ENCODE peak calls at places on chromosome 21, in seven cellular contexts. One of them, this sample, is unnamed.

GRCh38 chr21:33893917-33894316 is 21.7 kb downstream of the ATP5PO start:
- DNase-seq in stimulated activated CD4-positive, alpha-beta T cell treated with anti-CD3 and anti-CD28 coated beads, Interleukin-2, amount 100 ng/mL, for 48 hours: no peak
- DNase-seq in CD8-positive, alpha-beta memory T cell: no peak
- DNase-seq in body of pancreas: no peak
- DNase-seq in activated CD8-positive, alpha-beta memory T cell treated with anti-CD3 and anti-CD28 coated beads for 4 hours: no peak
- DNase-seq in testis: no peak
- DNase-seq in nephron progenitor cell: no peak
- DNase-seq in this sample: no peak

GRCh38 chr21:41817228-41817627 is 50.4 kb upstream of the RIPK4 start:
- DNase-seq in stimulated activated CD4-positive, alpha-beta T cell treated with anti-CD3 and anti-CD28 coated beads, Interleukin-2, amount 100 ng/mL, for 48 hours: peak
- DNase-seq in CD8-positive, alpha-beta memory T cell: peak
- DNase-seq in nephron progenitor cell: peak
- DNase-seq in activated CD8-positive, alpha-beta memory T cell treated with anti-CD3 and anti-CD28 coated beads for 4 hours: no peak
- DNase-seq in testis: peak
- DNase-seq in body of pancreas: peak
- DNase-seq in this sample: peak

GRCh38 chr21:38699048-38699447 is 106.7 kb upstream of the ETS2 start:
- DNase-seq in body of pancreas: no peak
- DNase-seq in CD8-positive, alpha-beta memory T cell: no peak
- DNase-seq in activated CD8-positive, alpha-beta memory T cell treated with anti-CD3 and anti-CD28 coated beads for 4 hours: no peak
- DNase-seq in stimulated activated CD4-positive, alpha-beta T cell treated with anti-CD3 and anti-CD28 coated beads, Interleukin-2, amount 100 ng/mL, for 48 hours: no peak
- DNase-seq in nephron progenitor cell: peak
- DNase-seq in testis: no peak
- DNase-seq in this sample: no peak

GRCh38 chr21:36949171-36950141 is 17.0 kb downstream of the HLCS start:
- DNase-seq in CD8-positive, alpha-beta memory T cell: no peak
- DNase-seq in activated CD8-positive, alpha-beta memory T cell treated with anti-CD3 and anti-CD28 coated beads for 4 hours: no peak
- DNase-seq in stimulated activated CD4-positive, alpha-beta T cell treated with anti-CD3 and anti-CD28 coated beads, Interleukin-2, amount 100 ng/mL, for 48 hours: no peak
- DNase-seq in testis: no peak
- DNase-seq in body of pancreas: no peak
- DNase-seq in nephron progenitor cell: no peak
- DNase-seq in this sample: no peak

GRCh38 chr21:33543505-33544129 is 779 bp downstream of the SON start:
- DNase-seq in CD8-positive, alpha-beta memory T cell: no peak
- DNase-seq in activated CD8-positive, alpha-beta memory T cell treated with anti-CD3 and anti-CD28 coated beads for 4 hours: peak
- DNase-seq in body of pancreas: peak
- DNase-seq in testis: no peak
- DNase-seq in stimulated activated CD4-positive, alpha-beta T cell treated with anti-CD3 and anti-CD28 coated beads, Interleukin-2, amount 100 ng/mL, for 48 hours: peak
- DNase-seq in nephron progenitor cell: peak
- DNase-seq in this sample: no peak

GRCh38 chr21:28113718-28114117 is 879.0 kb downstream of the LTN1 start:
- DNase-seq in stimulated activated CD4-positive, alpha-beta T cell treated with anti-CD3 and anti-CD28 coated beads, Interleukin-2, amount 100 ng/mL, for 48 hours: no peak
- DNase-seq in testis: no peak
- DNase-seq in activated CD8-positive, alpha-beta memory T cell treated with anti-CD3 and anti-CD28 coated beads for 4 hours: no peak
- DNase-seq in nephron progenitor cell: no peak
- DNase-seq in body of pancreas: no peak
- DNase-seq in CD8-positive, alpha-beta memory T cell: no peak
- DNase-seq in this sample: no peak

GRCh38 chr21:17921579-17922530 is 102.7 kb upstream of the C21orf91 start:
- DNase-seq in stimulated activated CD4-positive, alpha-beta T cell treated with anti-CD3 and anti-CD28 coated beads, Interleukin-2, amount 100 ng/mL, for 48 hours: no peak
- DNase-seq in body of pancreas: no peak
- DNase-seq in nephron progenitor cell: no peak
- DNase-seq in activated CD8-positive, alpha-beta memory T cell treated with anti-CD3 and anti-CD28 coated beads for 4 hours: no peak
- DNase-seq in CD8-positive, alpha-beta memory T cell: no peak
- DNase-seq in testis: peak
- DNase-seq in this sample: no peak

GRCh38 chr21:34593423-34593822 is 21.5 kb downstream of the RCAN1 start:
- DNase-seq in nephron progenitor cell: no peak
- DNase-seq in testis: no peak
- DNase-seq in body of pancreas: peak
- DNase-seq in stimulated activated CD4-positive, alpha-beta T cell treated with anti-CD3 and anti-CD28 coated beads, Interleukin-2, amount 100 ng/mL, for 48 hours: no peak
- DNase-seq in CD8-positive, alpha-beta memory T cell: no peak
- DNase-seq in activated CD8-positive, alpha-beta memory T cell treated with anti-CD3 and anti-CD28 coated beads for 4 hours: no peak
- DNase-seq in this sample: no peak

GRCh38 chr21:35619184-35619583 is 441.1 kb downstream of the SETD4 start:
- DNase-seq in nephron progenitor cell: no peak
- DNase-seq in CD8-positive, alpha-beta memory T cell: no peak
- DNase-seq in testis: no peak
- DNase-seq in body of pancreas: no peak
- DNase-seq in stimulated activated CD4-positive, alpha-beta T cell treated with anti-CD3 and anti-CD28 coated beads, Interleukin-2, amount 100 ng/mL, for 48 hours: no peak
- DNase-seq in activated CD8-positive, alpha-beta memory T cell treated with anti-CD3 and anti-CD28 coated beads for 4 hours: no peak
- DNase-seq in this sample: no peak

GRCh38 chr21:26449161-26449560 is 123.9 kb downstream of the CYYR1 start:
- DNase-seq in testis: peak
- DNase-seq in body of pancreas: no peak
- DNase-seq in CD8-positive, alpha-beta memory T cell: no peak
- DNase-seq in nephron progenitor cell: no peak
- DNase-seq in stimulated activated CD4-positive, alpha-beta T cell treated with anti-CD3 and anti-CD28 coated beads, Interleukin-2, amount 100 ng/mL, for 48 hours: no peak
- DNase-seq in activated CD8-positive, alpha-beta memory T cell treated with anti-CD3 and anti-CD28 coated beads for 4 hours: no peak
- DNase-seq in this sample: peak

GRCh38 chr21:38460171-38460742 is 38.0 kb downstream of the ERG start:
- DNase-seq in body of pancreas: no peak
- DNase-seq in testis: no peak
- DNase-seq in CD8-positive, alpha-beta memory T cell: no peak
- DNase-seq in nephron progenitor cell: no peak
- DNase-seq in stimulated activated CD4-positive, alpha-beta T cell treated with anti-CD3 and anti-CD28 coated beads, Interleukin-2, amount 100 ng/mL, for 48 hours: no peak
- DNase-seq in activated CD8-positive, alpha-beta memory T cell treated with anti-CD3 and anti-CD28 coated beads for 4 hours: no peak
- DNase-seq in this sample: no peak

This sample was measured in hepatic stellate cell.